ENCODE peak calls at places on chromosome 17, in eight cellular contexts. W is GM06990; L is left colon; D is activated CD8-positive, alpha-beta memory T cell treated with anti-CD3 and anti-CD28 coated beads, Interleukin-2, amount 10 ng/mL, durations not matched to agents 7 days and 5 days; U is T-cell; G is stimulated activated CD4-positive, alpha-beta T cell treated with anti-CD3 and anti-CD28 coated beads, TNF-alpha, amount 100 ng/mL, for 1 hour; V is stimulated activated naive CD8-positive, alpha-beta T cell treated with anti-CD3 and anti-CD28 coated beads, Interleukin-15, amount 100 ng/mL, for 72 hours; F is activated CD4-positive, alpha-beta T cell treated with anti-CD3 and anti-CD28 coated beads, Interleukin-2, amount 50 U/mL, for 48 hours. T is an unnamed sample.
A peak's percentile ranks its signal among the peaks of the same experiment; 100 is the strongest.

GRCh38 chr17:81480140-81480917 is 32.3 kb downstream of the ACTG1 start:
- DNase-seq in W (no peak), L (no peak), D (no peak), U (no peak), G (no peak), V (no peak), F (no peak), T (no peak)

GRCh38 chr17:78484300-78485159 is 92.7 kb downstream of the DNAH17 start:
- DNase-seq in W (peak; percentile 59), L (peak; percentile 39), D (peak; percentile 69), U (peak; percentile 59), G (peak; percentile 51), V (peak; percentile 71), F (peak; percentile 70), T (no peak)

GRCh38 chr17:80438806-80439205 is 23.8 kb downstream of the ENDOV start:
- DNase-seq in W (no peak), L (no peak), D (no peak), U (no peak), G (no peak), V (no peak), F (no peak), T (no peak)

GRCh38 chr17:39979865-39980401 is 674 bp upstream of the PSMD3 start:
- DNase-seq in W (no peak), L (no peak), D (no peak), U (no peak), G (no peak), V (no peak), F (no peak), T (no peak)

GRCh38 chr17:80599546-80600305 is 55.1 kb downstream of the RPTOR start:
- DNase-seq in W (no peak), L (peak; percentile 85), D (no peak), U (no peak), G (no peak), V (no peak), F (no peak), T (no peak)

GRCh38 chr17:4189280-4189679 is 46.3 kb downstream of the CYB5D2 start:
- DNase-seq in W (no peak), L (no peak), D (no peak), U (no peak), G (no peak), V (no peak), F (no peak), T (peak; percentile 31)

GRCh38 chr17:602436-602835 is 112.2 kb downstream of the VPS53 start:
- DNase-seq in W (no peak), L (no peak), D (no peak), U (no peak), G (no peak), V (no peak), F (no peak), T (no peak)

GRCh38 chr17:1515640-1516402 is 591 bp downstream of the INPP5K start:
- DNase-seq in W (peak; percentile 54), L (peak; percentile 78), D (peak; percentile 84), U (peak; percentile 28), G (no peak), V (peak; percentile 46), F (peak; percentile 35), T (peak; percentile 82)

GRCh38 chr17:17110520-17110919 is 68.3 kb downstream of the MPRIP start:
- DNase-seq in W (no peak), L (no peak), D (no peak), U (no peak), G (no peak), V (no peak), F (no peak), T (no peak)

GRCh38 chr17:18139949-18140348 is 31.4 kb downstream of the MYO15A start:
- DNase-seq in W (no peak), L (no peak), D (no peak), U (no peak), G (no peak), V (no peak), F (no peak), T (no peak)

GRCh38 chr17:81160747-81161453 is 4.4 kb upstream of the PVALEF start:
- DNase-seq in W (no peak), L (no peak), D (no peak), U (no peak), G (no peak), V (no peak), F (no peak), T (no peak)

GRCh38 chr17:77498875-77499698 is 358.3 kb downstream of the SEC14L1 start:
- DNase-seq in W (peak; percentile 6), L (no peak), D (no peak), U (no peak), G (no peak), V (no peak), F (no peak), T (no peak)

GRCh38 chr17:32516450-32516849 is 29.7 kb downstream of the CDK5R1 start:
- DNase-seq in W (no peak), L (no peak), D (no peak), U (no peak), G (no peak), V (no peak), F (no peak), T (no peak)

GRCh38 chr17:28216528-28216927 is 102.5 kb upstream of the TMEM97 start:
- DNase-seq in W (no peak), L (no peak), D (no peak), U (no peak), G (no peak), V (no peak), F (no peak), T (no peak)

GRCh38 chr17:63358111-63358839 is 87.8 kb downstream of the CYB561 start:
- DNase-seq in W (no peak), L (no peak), D (no peak), U (no peak), G (no peak), V (no peak), F (no peak), T (no peak)

GRCh38 chr17:80232438-80232837 is 12.2 kb downstream of the SLC26A11 start:
- DNase-seq in W (no peak), L (no peak), D (no peak), U (no peak), G (no peak), V (no peak), F (no peak), T (no peak)

GRCh38 chr17:79078476-79079190 is 4.0 kb downstream of the ENGASE start:
- DNase-seq in W (no peak), L (peak; percentile 69), D (no peak), U (no peak), G (no peak), V (no peak), F (no peak), T (no peak)